ENCODE peak calls at places on chromosomes 12 and 14, in ten cellular contexts. F, E, R, A, Q, X, K, J, Z and L are unnamed samples.
A peak's percentile ranks its signal among the peaks of the same experiment; 100 is the strongest.

GRCh38 chr12:46459111-46459510 is 86.5 kb upstream of the SLC38A2 start:
- DNase-seq in F (peak; percentile 27), Q (no peak), Z (no peak), E (no peak), J (no peak), R (peak; percentile 93), A (peak; percentile 65), K (peak; percentile 25), X (no peak), L (no peak)

GRCh38 chr12:4144676-4145075 is 128.9 kb upstream of the CCND2 start:
- DNase-seq in R (no peak), F (no peak), Q (no peak), A (no peak), J (no peak), E (no peak), K (no peak), Z (no peak), X (no peak), L (no peak)

GRCh38 chr12:10718279-10718821 is 4.8 kb downstream of the YBX3 start:
- DNase-seq in Z (no peak), J (no peak), E (no peak), A (peak; percentile 64), R (peak; percentile 86), X (peak; percentile 51), K (no peak), F (peak; percentile 32), Q (no peak), L (no peak)

GRCh38 chr14:82080319-82080718 is 546.7 kb upstream of the SEL1L start:
- DNase-seq in A (no peak), R (no peak), J (no peak), Z (no peak), Q (no peak), E (no peak), F (peak; percentile 67), K (no peak), X (no peak), L (no peak)

GRCh38 chr14:101499513-101499912 is 61.8 kb upstream of the DIO3 start:
- DNase-seq in A (no peak), X (no peak), R (no peak), J (no peak), K (no peak), Q (no peak), Z (no peak), F (no peak), E (no peak), L (no peak)

GRCh38 chr12:120404271-120404670 is 33.6 kb upstream of the COX6A1 start:
- DNase-seq in Q (no peak), K (peak; percentile 18), F (peak; percentile 35), A (no peak), X (no peak), E (no peak), R (no peak), J (no peak), Z (no peak), L (no peak)

GRCh38 chr12:93537769-93538168 is 34.7 kb upstream of the SOCS2 start:
- DNase-seq in E (no peak), K (no peak), Z (no peak), J (no peak), A (no peak), X (no peak), Q (no peak), F (peak; percentile 53), R (no peak), L (no peak)

GRCh38 chr14:105488781-105489606 is 2.1 kb upstream of the TEDC1 start:
- DNase-seq in Z (no peak), Q (peak; percentile 16), J (no peak), X (no peak), R (no peak), F (no peak), A (no peak), E (peak; percentile 32), K (no peak), L (no peak)

GRCh38 chr12:2543801-2544200 is 251.0 kb upstream of the FKBP4 start:
- DNase-seq in X (no peak), Z (no peak), E (no peak), Q (no peak), A (no peak), J (no peak), R (no peak), K (no peak), F (no peak), L (no peak)

GRCh38 chr12:3049176-3049575 is 28.0 kb upstream of the TSPAN9 start:
- DNase-seq in F (no peak), A (no peak), E (no peak), K (no peak), J (no peak), R (no peak), X (no peak), Q (no peak), Z (no peak), L (no peak)

GRCh38 chr14:41605550-41606248 is 977 bp upstream of the LRFN5 start:
- DNase-seq in R (peak; percentile 60), J (peak; percentile 1), K (no peak), X (no peak), F (peak; percentile 94), Q (peak; percentile 53), A (no peak), E (no peak), Z (peak; percentile 37), L (peak; percentile 12)

GRCh38 chr12:49703647-49704137 is 3.5 kb downstream of the FMNL3 start:
- DNase-seq in J (no peak), A (peak; percentile 80), Z (no peak), E (no peak), R (peak; percentile 86), K (peak; percentile 17), X (no peak), Q (no peak), F (no peak), L (no peak)

GRCh38 chr14:93369393-93370266 is 22.6 kb downstream of the COX8C start:
- DNase-seq in F (peak; percentile 8), Q (no peak), E (no peak), Z (no peak), X (no peak), R (no peak), A (no peak), K (no peak), J (no peak), L (no peak)